ENCODE peak calls at places on chromosomes 13 and 19, in four cellular contexts. K is endodermal cell, E is bronchial epithelial cell, C is ovary. H is an unnamed sample.

GRCh38 chr19:3821857-3822364 is 35.7 kb upstream of the MATK start:
- DNase-seq in E (no peak), C (peak; percentile 39), K (peak; percentile 95), H (peak; percentile 26)

GRCh38 chr13:27338816-27339215 is 68.2 kb downstream of the RASL11A start:
- DNase-seq in C (no peak), K (peak; percentile 81), E (no peak), H (no peak)

GRCh38 chr13:50400930-50401553 is 385.8 kb downstream of the KCNRG start:
- DNase-seq in K (no peak), C (no peak), E (peak; percentile 90), H (peak; percentile 83)

GRCh38 chr19:388691-389090 is 20.3 kb downstream of the C2CD4C start:
- DNase-seq in E (no peak), C (no peak), K (no peak), H (no peak)

GRCh38 chr19:50025794-50026549 is at the start of gene ZNF473:
- DNase-seq in C (peak; percentile 91), K (peak; percentile 97), E (no peak), H (peak; percentile 97)

GRCh38 chr19:35265126-35265995 is 3.4 kb upstream of the USF2 start:
- DNase-seq in C (peak; percentile 41), K (peak; percentile 49), E (peak; percentile 29), H (no peak)

GRCh38 chr13:27043013-27043412 is 128.6 kb downstream of the USP12 start:
- DNase-seq in K (no peak), C (no peak), E (peak; percentile 88), H (peak; percentile 92)

GRCh38 chr13:99339736-99340392 is 32.7 kb upstream of the GPR183 start:
- DNase-seq in C (no peak), K (no peak), E (peak; percentile 22), H (peak; percentile 83)

GRCh38 chr13:73167046-73167820 is 108.4 kb downstream of the KLF5 start:
- DNase-seq in E (peak; percentile 86), C (no peak), K (no peak), H (no peak)

GRCh38 chr13:24168392-24168750 is 7.9 kb downstream of the SPATA13 start:
- DNase-seq in K (peak; percentile 22), E (no peak), C (no peak), H (no peak)

GRCh38 chr13:23288995-23289394 is 108.2 kb downstream of the SGCG start:
- DNase-seq in E (no peak), K (no peak), C (no peak), H (no peak)

GRCh38 chr13:110788778-110789177 is 75.3 kb downstream of the ING1 start:
- DNase-seq in E (no peak), C (no peak), K (no peak), H (no peak)

GRCh38 chr13:51444922-51445321 is 7.9 kb downstream of the INTS6 start:
- DNase-seq in C (no peak), E (peak; percentile 39), K (no peak), H (peak; percentile 81)

GRCh38 chr19:41955521-41955920 is 3.6 kb downstream of the RABAC1 start:
- DNase-seq in K (no peak), C (no peak), E (no peak), H (no peak)

GRCh38 chr19:30896551-30896950 is 452.7 kb downstream of the TSHZ3 start:
- DNase-seq in C (no peak), E (no peak), K (peak; percentile 70), H (no peak)

GRCh38 chr13:78595819-78596700 is 7.3 kb downstream of the POU4F1 start:
- DNase-seq in K (peak; percentile 86), E (no peak), C (no peak), H (no peak)

GRCh38 chr13:51995677-51996551 is 15.3 kb downstream of the ATP7B start:
- DNase-seq in C (no peak), K (peak; percentile 60), E (peak; percentile 39), H (no peak)

DNA sequence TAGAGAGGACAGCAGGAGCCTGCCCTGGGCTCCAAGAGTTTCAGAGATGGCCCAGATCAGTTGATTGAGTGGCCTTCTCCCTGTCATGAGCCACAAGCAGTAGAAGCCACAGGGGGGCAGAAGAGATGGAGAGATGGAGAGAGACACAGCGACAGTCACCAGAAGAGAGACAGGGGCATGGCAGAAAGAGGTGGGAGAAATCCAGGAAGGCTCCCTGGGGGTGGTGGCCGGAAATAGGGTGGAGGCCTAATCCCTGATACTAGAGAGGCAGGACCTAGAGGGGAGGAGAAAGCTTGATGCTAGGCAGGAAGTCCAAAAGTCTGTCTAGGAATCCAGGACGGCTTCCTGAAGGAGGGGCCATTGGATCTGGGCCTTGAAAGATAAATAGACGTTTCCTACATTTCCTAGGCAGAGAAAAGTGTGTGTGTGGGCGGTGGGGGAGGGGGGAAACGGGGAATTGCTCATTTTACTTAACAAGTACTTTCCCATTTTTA is 9.6 kb upstream of the TPM4 start:
- DNase-seq in C (no peak), K (no peak), E (peak; percentile 46), H (no peak)
- TF ChIP-seq CTCF in C (no peak), K (no peak), E (peak; percentile 24), H (peak; percentile 29)

GRCh38 chr19:21462540-21462939 is 42.9 kb upstream of the ZNF429 start:
- DNase-seq in C (no peak), E (no peak), K (no peak), H (no peak)
- H3K4me3 ChIP-seq in C (no peak overlapping the region), E (no peak overlapping the region), K (peak overlapping the region; percentile 87), H (no peak overlapping the region)

GRCh38 chr19:18737337-18737953 is 53.7 kb downstream of the COMP start:
- DNase-seq in E (no peak), K (no peak), C (peak; percentile 11), H (no peak)

GRCh38 chr19:18735752-18736151 is 52.3 kb downstream of the CRTC1 start:
- DNase-seq in E (no peak), C (peak; percentile 33), K (peak; percentile 44), H (no peak)

GRCh38 chr19:18735324-18735723 is 51.8 kb downstream of the CRTC1 start:
- DNase-seq in C (no peak), K (peak; percentile 37), E (no peak), H (no peak)

GRCh38 chr19:18737954-18738351 is 53.2 kb downstream of the COMP start:
- DNase-seq in C (no peak), K (no peak), E (no peak), H (no peak)

GRCh38 chr19:18736415-18737336 is 53.2 kb downstream of the CRTC1 start:
- DNase-seq in E (no peak), K (no peak), C (peak; percentile 36), H (no peak)
- TF ChIP-seq CTCF in E (no peak), K (no peak), C (no peak), H (no peak)

GRCh38 chr19:40279761-40280607 is 5.2 kb downstream of the AKT2 start:
- DNase-seq in K (no peak), E (no peak), C (no peak), H (peak; percentile 38)
- H3K4me3 ChIP-seq in K (no peak overlapping the region), E (no peak overlapping the region), C (no peak overlapping the region), H (no peak overlapping the region)

GRCh38 chr19:48154003-48154402 is 16.1 kb downstream of the LIG1 start:
- DNase-seq in K (peak; percentile 38), C (no peak), E (no peak), H (peak; percentile 25)

GRCh38 chr19:48147597-48148175 is 22.5 kb downstream of the LIG1 start:
- DNase-seq in E (no peak), C (no peak), K (peak; percentile 24), H (no peak)

GRCh38 chr19:48145596-48146254 is 24.4 kb downstream of the LIG1 start:
- DNase-seq in C (no peak), K (no peak), E (no peak), H (no peak)

GRCh38 chr19:48152552-48152951 is 17.6 kb downstream of the LIG1 start:
- DNase-seq in K (peak; percentile 87), E (peak; percentile 35), C (peak; percentile 63), H (peak; percentile 77)

GRCh38 chr19:48149430-48149829 is 20.7 kb downstream of the LIG1 start:
- DNase-seq in E (no peak), C (no peak), K (no peak), H (no peak)
- TF ChIP-seq CTCF in E (no peak), C (no peak), K (no peak), H (no peak)

DNA sequence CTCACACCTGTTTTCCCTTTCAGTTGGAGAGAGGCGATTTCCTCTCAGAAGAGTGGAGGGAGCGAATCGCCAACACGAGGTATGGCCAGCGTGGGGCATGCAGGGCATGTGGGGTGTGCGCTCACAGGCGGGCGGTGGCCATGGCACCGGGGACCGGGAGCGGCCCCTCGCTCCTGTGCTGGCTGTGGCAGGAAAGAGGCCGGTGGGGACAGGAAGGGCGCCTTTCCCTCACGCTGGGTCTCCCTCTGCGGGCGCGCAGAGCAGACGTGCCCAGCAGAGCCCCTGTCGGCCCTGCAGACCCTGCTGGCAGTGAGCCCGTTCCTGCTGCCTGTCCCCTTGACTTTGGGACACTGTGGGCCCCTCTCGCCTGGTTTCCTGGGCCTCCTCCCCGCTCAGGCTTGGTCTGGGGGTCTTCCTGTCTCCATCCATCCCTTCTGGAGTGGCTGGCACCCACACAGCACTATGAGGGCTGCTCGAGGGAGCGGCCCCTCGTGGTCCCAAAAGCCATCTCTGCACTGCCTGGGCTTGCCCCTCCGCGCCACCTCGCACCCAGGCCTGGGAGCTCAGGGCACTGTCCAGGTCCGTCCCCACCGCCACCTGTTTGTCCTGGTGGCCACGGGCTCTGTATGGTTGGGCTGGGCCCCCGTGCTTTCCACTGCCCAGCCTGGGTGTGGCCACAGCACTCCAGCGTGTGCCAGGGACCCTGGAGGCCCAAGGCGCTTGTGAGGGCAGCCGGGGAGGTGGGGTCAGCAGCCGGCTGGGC is 36.1 kb downstream of the PLEKHJ1 start:
- DNase-seq in C (no peak), K (no peak), E (no peak), H (no peak)
- H3K4me3 ChIP-seq in C (no peak overlapping the region), K (no peak overlapping the region), E (no peak overlapping the region), H (no peak overlapping the region)

DNA sequence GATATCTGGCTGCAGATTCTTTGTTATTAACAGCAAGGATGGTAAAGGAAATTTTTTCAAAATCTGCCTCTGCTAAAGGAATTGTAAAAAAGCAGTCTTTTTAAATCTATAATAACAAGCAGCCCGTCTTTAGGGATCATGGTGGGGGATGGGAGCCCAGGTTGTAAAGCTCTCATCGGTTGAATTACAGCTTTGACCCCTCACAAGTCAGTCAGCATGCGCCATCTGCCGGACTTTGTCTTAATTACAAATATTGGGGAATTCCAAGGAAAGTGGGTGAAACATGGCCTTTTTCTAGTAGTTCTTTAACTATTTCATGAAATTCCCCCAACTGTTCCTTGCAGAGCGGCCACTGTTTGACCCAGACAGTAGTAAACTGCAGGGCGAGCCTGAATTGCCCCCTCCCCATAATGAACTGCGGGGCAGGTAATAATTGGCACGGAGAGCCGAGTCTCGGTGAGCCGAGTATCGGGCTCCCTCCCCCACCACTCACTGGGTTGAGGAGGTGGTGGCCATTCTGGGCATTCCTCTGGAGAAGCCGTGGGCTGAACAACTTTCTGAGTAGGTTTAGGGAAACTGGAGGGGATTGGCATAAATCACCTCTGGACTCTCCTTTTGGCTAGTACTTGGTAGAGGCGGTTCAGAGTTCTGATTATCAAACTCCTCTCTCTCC is 11.6 kb downstream of the ZNF578 start:
- DNase-seq in C (no peak), E (no peak), K (peak; percentile 86), H (no peak)
- TF ChIP-seq CTCF in C (no peak), E (no peak), K (peak; percentile 85), H (peak; percentile 11)

DNA sequence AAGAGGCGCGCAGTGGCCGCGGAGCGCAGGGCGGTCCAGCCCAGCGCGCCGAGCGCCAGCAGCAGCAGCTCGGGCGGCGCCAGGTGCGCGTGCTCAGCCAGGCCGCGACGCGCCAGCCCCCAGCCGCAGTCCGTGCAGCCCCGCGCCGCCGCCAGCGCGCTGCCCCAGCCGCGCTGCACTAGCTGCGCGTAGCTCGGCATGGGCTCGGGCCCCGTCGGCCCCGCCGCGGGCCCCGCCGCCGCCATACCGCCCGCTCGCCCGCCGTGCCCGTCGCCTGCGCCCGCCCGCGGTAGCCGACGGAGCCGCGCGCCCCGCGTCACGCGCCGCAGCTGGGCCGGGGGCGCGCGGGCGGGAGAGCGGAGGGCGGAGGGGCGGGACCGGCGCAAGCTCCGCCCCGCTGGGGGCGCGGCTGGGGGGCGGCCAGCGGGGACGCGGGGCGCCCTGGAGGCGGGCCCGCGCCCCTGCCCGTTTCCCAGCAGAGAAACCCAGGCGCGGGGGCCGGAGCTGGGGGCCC is at the start of gene CERS1:
- DNase-seq in C (peak; percentile 51), K (peak; percentile 78), E (no peak), H (no peak)
- H3K4me3 ChIP-seq in C (peak within 1 kb of the TSS; percentile 30), K (peak within 1 kb of the TSS; percentile 78), E (peak within 1 kb of the TSS; percentile 25), H (peak within 1 kb of the TSS; percentile 24)